ENCODE peak calls at places on chromosomes 7 and 10, in eight cellular contexts. P is glutamatergic neuron; C is NCI-H1092; U is activated CD4-positive, alpha-beta T cell treated with anti-CD3 and anti-CD28 coated beads for 36 hours; H is NCI-H1436; K is Calu3; J is NCI-H748 treated with DMSO at 0.1 percent for 48 hours; G is T-helper 9 cell. D is an unnamed sample.

GRCh38 chr10:4073912-4074311 is 288.9 kb upstream of the KLF6 start:
- DNase-seq in P (no peak), C (no peak), U (no peak), H (no peak), K (no peak), J (no peak), G (no peak), D (peak)

GRCh38 chr10:14648042-14648765 is 126.5 kb downstream of the FAM107B start:
- DNase-seq in P (peak), C (peak), U (peak), H (peak), K (peak), J (peak), G (peak), D (peak)

GRCh38 chr10:58588673-58589265 is 76.1 kb downstream of the BICC1 start:
- DNase-seq in P (peak), C (no peak), U (peak), H (no peak), K (peak), J (no peak), G (no peak), D (peak)

GRCh38 chr10:32077896-32078295 is 21.7 kb upstream of the KIF5B start:
- DNase-seq in P (peak), C (no peak), U (no peak), H (no peak), K (no peak), J (no peak), G (no peak), D (peak)

GRCh38 chr10:60532691-60533468 is 143.2 kb upstream of the ANK3 start:
- DNase-seq in P (no peak), C (no peak), U (no peak), H (no peak), K (no peak), J (no peak), G (no peak), D (no peak)

GRCh38 chr7:37986780-37987380 is 66.4 kb downstream of the EPDR1 start:
- DNase-seq in P (no peak), C (no peak), U (no peak), H (no peak), K (no peak), J (no peak), G (no peak), D (no peak)

GRCh38 chr7:143367972-143368371 is 5.5 kb upstream of the FAM131B start:
- DNase-seq in P (no peak), C (no peak), U (no peak), H (no peak), K (peak), J (no peak), G (no peak), D (no peak)

GRCh38 chr10:35335718-35336083 is 608 bp upstream of the CCNY start:
- DNase-seq in P (no peak), C (no peak), U (peak), H (no peak), K (peak), J (no peak), G (peak), D (no peak)

GRCh38 chr10:132960651-132961419 is 18.5 kb upstream of the CFAP46 start:
- DNase-seq in P (peak), C (no peak), U (no peak), H (no peak), K (no peak), J (no peak), G (no peak), D (no peak)

GRCh38 chr7:155860461-155860839 is 48.2 kb upstream of the SHH start:
- DNase-seq in P (no peak), C (no peak), U (no peak), H (no peak), K (no peak), J (no peak), G (no peak), D (no peak)

GRCh38 chr10:71814923-71815411 is 36.1 kb downstream of the PSAP start:
- DNase-seq in P (no peak), C (no peak), U (no peak), H (no peak), K (no peak), J (no peak), G (no peak), D (no peak)

GRCh38 chr10:91779011-91779605 is 19.1 kb upstream of the TNKS2 start:
- DNase-seq in P (no peak), C (no peak), U (no peak), H (no peak), K (no peak), J (no peak), G (no peak), D (no peak)

GRCh38 chr10:18075881-18076280 is 64.3 kb upstream of the CACNB2 start:
- DNase-seq in P (no peak), C (no peak), U (no peak), H (no peak), K (no peak), J (no peak), G (no peak), D (no peak)

GRCh38 chr7:33921216-33921938 is 16.0 kb downstream of the BMPER start:
- DNase-seq in P (no peak), C (no peak), U (no peak), H (no peak), K (no peak), J (no peak), G (no peak), D (peak)

GRCh38 chr10:24783504-24783903 is 59.8 kb upstream of the ARHGAP21 start:
- DNase-seq in P (no peak), C (no peak), U (no peak), H (no peak), K (no peak), J (no peak), G (no peak), D (no peak)

GRCh38 chr10:76547352-76547972 is 1090.1 kb downstream of the KCNMA1 start:
- DNase-seq in P (peak), C (peak), U (peak), H (peak), K (peak), J (peak), G (no peak), D (peak)

GRCh38 chr7:37310322-37311080 is 138.2 kb downstream of the ELMO1 start:
- DNase-seq in P (no peak), C (no peak), U (no peak), H (no peak), K (no peak), J (no peak), G (no peak), D (no peak)

GRCh38 chr7:150373049-150373801 is 4.6 kb downstream of the REPIN1 start:
- DNase-seq in P (no peak), C (no peak), U (no peak), H (no peak), K (no peak), J (no peak), G (no peak), D (no peak)

GRCh38 chr10:98469532-98469931 is 22.8 kb upstream of the HPS1 start:
- DNase-seq in P (no peak), C (no peak), U (no peak), H (no peak), K (no peak), J (no peak), G (no peak), D (no peak)

GRCh38 chr7:98137826-98138151 is 31.1 kb downstream of the LMTK2 start:
- DNase-seq in P (no peak), C (no peak), U (no peak), H (no peak), K (no peak), J (no peak), G (no peak), D (no peak)

GRCh38 chr7:96952974-96953391 is 52.4 kb upstream of the DLX6 start:
- DNase-seq in P (no peak), C (no peak), U (no peak), H (no peak), K (no peak), J (no peak), G (no peak), D (no peak)

GRCh38 chr10:94076325-94076841 is 82.7 kb downstream of the PLCE1 start:
- DNase-seq in P (no peak), C (no peak), U (no peak), H (no peak), K (no peak), J (no peak), G (no peak), D (no peak)

GRCh38 chr7:21086688-21087087 is 300.0 kb upstream of the SP8 start:
- DNase-seq in P (no peak), C (no peak), U (no peak), H (no peak), K (peak), J (peak), G (no peak), D (no peak)

GRCh38 chr7:149772821-149773425 is 465 bp downstream of the ZNF467 start:
- DNase-seq in P (peak), C (no peak), U (peak), H (no peak), K (no peak), J (no peak), G (peak), D (no peak)

GRCh38 chr10:114172241-114172640 is 1.8 kb downstream of the CCDC186 start:
- DNase-seq in P (no peak), C (no peak), U (no peak), H (no peak), K (no peak), J (no peak), G (no peak), D (no peak)

GRCh38 chr10:30464675-30465074 is 30.7 kb downstream of the MAP3K8 start:
- DNase-seq in P (no peak), C (no peak), U (no peak), H (no peak), K (no peak), J (no peak), G (no peak), D (no peak)

D was measured in heart right ventricle.